ENCODE peak calls at places on chromosomes 1 and 21, in seven cellular contexts. One of them, this sample, is unnamed. For H3K4me1, the result is how much of the 10 kb centered on the place peaks cover.

GRCh38 chr1:5725406-5725805 is 266.8 kb downstream of the NPHP4 start:
- DNase-seq in body of pancreas: no peak
- DNase-seq in astrocyte: no peak
- DNase-seq in mammary epithelial cell: no peak
- DNase-seq in Peyer's patch: no peak
- DNase-seq in tibial artery: no peak
- DNase-seq in breast epithelium: no peak
- DNase-seq in this sample: no peak

GRCh38 chr1:244952280-244952933 is 88.1 kb upstream of the HNRNPU start:
- DNase-seq in astrocyte: no peak
- DNase-seq in tibial artery: no peak
- DNase-seq in breast epithelium: no peak
- DNase-seq in Peyer's patch: no peak
- DNase-seq in mammary epithelial cell: no peak
- DNase-seq in body of pancreas: no peak
- DNase-seq in this sample: no peak

GRCh38 chr1:43256675-43257570 is 12.9 kb upstream of the TMEM125 start:
- DNase-seq in tibial artery: peak
- DNase-seq in mammary epithelial cell: no peak
- DNase-seq in Peyer's patch: no peak
- DNase-seq in astrocyte: no peak
- DNase-seq in body of pancreas: peak
- DNase-seq in breast epithelium: peak
- DNase-seq in this sample: no peak

GRCh38 chr1:207952617-207953542 is 42.0 kb upstream of the CD34 start:
- DNase-seq in breast epithelium: no peak
- DNase-seq in tibial artery: no peak
- DNase-seq in Peyer's patch: no peak
- DNase-seq in body of pancreas: no peak
- DNase-seq in astrocyte: no peak
- DNase-seq in mammary epithelial cell: no peak
- DNase-seq in this sample: no peak

GRCh38 chr1:44723064-44723463 is 7.9 kb downstream of the RNU5D-1 start:
- DNase-seq in mammary epithelial cell: no peak
- DNase-seq in body of pancreas: no peak
- DNase-seq in astrocyte: no peak
- DNase-seq in Peyer's patch: no peak
- DNase-seq in tibial artery: no peak
- DNase-seq in breast epithelium: no peak
- DNase-seq in this sample: no peak

GRCh38 chr1:9242338-9242969 is 7.9 kb downstream of the H6PD start:
- DNase-seq in body of pancreas: peak
- DNase-seq in mammary epithelial cell: no peak
- DNase-seq in astrocyte: no peak
- DNase-seq in Peyer's patch: no peak
- DNase-seq in breast epithelium: peak
- DNase-seq in tibial artery: peak
- DNase-seq in this sample: peak

GRCh38 chr1:36342426-36343185 is 19.2 kb upstream of the EVA1B start:
- DNase-seq in Peyer's patch: peak
- DNase-seq in tibial artery: peak
- DNase-seq in mammary epithelial cell: peak
- DNase-seq in breast epithelium: no peak
- DNase-seq in body of pancreas: peak
- DNase-seq in astrocyte: no peak
- DNase-seq in this sample: peak

GRCh38 chr1:93061895-93062792 is 16.9 kb upstream of the MTF2 start:
- DNase-seq in astrocyte: peak
- DNase-seq in body of pancreas: peak
- DNase-seq in breast epithelium: no peak
- DNase-seq in tibial artery: no peak
- DNase-seq in mammary epithelial cell: peak
- DNase-seq in Peyer's patch: peak
- DNase-seq in this sample: peak

GRCh38 chr1:230141797-230142607 is 75.0 kb downstream of the GALNT2 start:
- DNase-seq in astrocyte: no peak
- DNase-seq in breast epithelium: no peak
- DNase-seq in tibial artery: no peak
- DNase-seq in Peyer's patch: no peak
- DNase-seq in body of pancreas: no peak
- DNase-seq in mammary epithelial cell: no peak
- DNase-seq in this sample: no peak

GRCh38 chr1:85199667-85200366 is 999 bp downstream of the SYDE2 start:
- DNase-seq in mammary epithelial cell: peak
- DNase-seq in body of pancreas: peak
- DNase-seq in tibial artery: no peak
- DNase-seq in astrocyte: no peak
- DNase-seq in Peyer's patch: no peak
- DNase-seq in breast epithelium: no peak
- DNase-seq in this sample: no peak

GRCh38 chr1:70353641-70354331 is 736 bp downstream of the ANKRD13C start:
- DNase-seq in Peyer's patch: no peak
- DNase-seq in astrocyte: peak
- DNase-seq in breast epithelium: no peak
- DNase-seq in mammary epithelial cell: peak
- DNase-seq in body of pancreas: no peak
- DNase-seq in tibial artery: no peak
- DNase-seq in this sample: peak

GRCh38 chr21:36695671-36696389 is 3.1 kb upstream of the SIM2 start:
- DNase-seq in tibial artery: no peak
- DNase-seq in mammary epithelial cell: no peak
- DNase-seq in Peyer's patch: no peak
- DNase-seq in astrocyte: no peak
- DNase-seq in breast epithelium: no peak
- DNase-seq in body of pancreas: no peak
- DNase-seq in this sample: no peak

GRCh38 chr1:40264354-40264781 is 6.3 kb downstream of the ZMPSTE24 start:
- DNase-seq in breast epithelium: no peak
- DNase-seq in body of pancreas: no peak
- DNase-seq in mammary epithelial cell: peak
- DNase-seq in Peyer's patch: no peak
- DNase-seq in tibial artery: no peak
- DNase-seq in astrocyte: peak
- DNase-seq in this sample: no peak

GRCh38 chr1:115641762-115642167 is at the start of gene VANGL1:
- DNase-seq in mammary epithelial cell: peak
- DNase-seq in breast epithelium: no peak
- DNase-seq in body of pancreas: peak
- DNase-seq in astrocyte: peak
- DNase-seq in Peyer's patch: no peak
- DNase-seq in tibial artery: peak
- DNase-seq in this sample: peak

GRCh38 chr1:119409731-119410130 is 5.2 kb upstream of the HSD3B2 start:
- DNase-seq in Peyer's patch: no peak
- DNase-seq in astrocyte: peak
- DNase-seq in breast epithelium: peak
- DNase-seq in tibial artery: no peak
- DNase-seq in body of pancreas: no peak
- DNase-seq in mammary epithelial cell: peak
- DNase-seq in this sample: peak

GRCh38 chr1:99621340-99621901 is 24.5 kb upstream of the PALMD start:
- DNase-seq in body of pancreas: no peak
- DNase-seq in tibial artery: no peak
- DNase-seq in Peyer's patch: no peak
- DNase-seq in mammary epithelial cell: peak
- DNase-seq in breast epithelium: no peak
- DNase-seq in astrocyte: peak
- DNase-seq in this sample: no peak

GRCh38 chr1:217275617-217276398 is 355.1 kb downstream of the GPATCH2 start:
- DNase-seq in mammary epithelial cell: peak
- DNase-seq in astrocyte: peak
- DNase-seq in breast epithelium: no peak
- DNase-seq in Peyer's patch: no peak
- DNase-seq in body of pancreas: no peak
- DNase-seq in tibial artery: no peak
- DNase-seq in this sample: peak

GRCh38 chr1:151881479-151881878 is 27.8 kb downstream of the THEM4 start:
- DNase-seq in tibial artery: no peak
- DNase-seq in astrocyte: no peak
- DNase-seq in mammary epithelial cell: no peak
- DNase-seq in breast epithelium: no peak
- DNase-seq in Peyer's patch: no peak
- DNase-seq in body of pancreas: no peak
- DNase-seq in this sample: no peak

GRCh38 chr1:108125312-108126138 is 74.6 kb downstream of the SLC25A24 start:
- DNase-seq in Peyer's patch: peak
- DNase-seq in body of pancreas: peak
- DNase-seq in astrocyte: peak
- DNase-seq in breast epithelium: peak
- DNase-seq in tibial artery: peak
- DNase-seq in mammary epithelial cell: peak
- DNase-seq in this sample: peak

GRCh38 chr1:50426702-50427085 is 3.5 kb upstream of the DMRTA2 start:
- DNase-seq in astrocyte: no peak
- DNase-seq in Peyer's patch: no peak
- DNase-seq in tibial artery: no peak
- DNase-seq in mammary epithelial cell: no peak
- DNase-seq in breast epithelium: no peak
- DNase-seq in body of pancreas: no peak
- DNase-seq in this sample: no peak

GRCh38 chr1:50427086-50427817 is 4.0 kb upstream of the DMRTA2 start:
- DNase-seq in Peyer's patch: no peak
- DNase-seq in body of pancreas: no peak
- DNase-seq in breast epithelium: no peak
- DNase-seq in astrocyte: no peak
- DNase-seq in mammary epithelial cell: no peak
- DNase-seq in tibial artery: no peak
- DNase-seq in this sample: no peak

GRCh38 chr1:50427818-50428779 is 4.9 kb upstream of the DMRTA2 start:
- DNase-seq in body of pancreas: no peak
- DNase-seq in astrocyte: no peak
- DNase-seq in mammary epithelial cell: no peak
- DNase-seq in Peyer's patch: no peak
- DNase-seq in tibial artery: no peak
- DNase-seq in breast epithelium: no peak
- DNase-seq in this sample: no peak

GRCh38 chr1:50426108-50426700 is 3.0 kb upstream of the DMRTA2 start:
- DNase-seq in mammary epithelial cell: no peak
- DNase-seq in tibial artery: no peak
- DNase-seq in body of pancreas: no peak
- DNase-seq in Peyer's patch: no peak
- DNase-seq in breast epithelium: no peak
- DNase-seq in astrocyte: no peak
- DNase-seq in this sample: no peak

DNA sequence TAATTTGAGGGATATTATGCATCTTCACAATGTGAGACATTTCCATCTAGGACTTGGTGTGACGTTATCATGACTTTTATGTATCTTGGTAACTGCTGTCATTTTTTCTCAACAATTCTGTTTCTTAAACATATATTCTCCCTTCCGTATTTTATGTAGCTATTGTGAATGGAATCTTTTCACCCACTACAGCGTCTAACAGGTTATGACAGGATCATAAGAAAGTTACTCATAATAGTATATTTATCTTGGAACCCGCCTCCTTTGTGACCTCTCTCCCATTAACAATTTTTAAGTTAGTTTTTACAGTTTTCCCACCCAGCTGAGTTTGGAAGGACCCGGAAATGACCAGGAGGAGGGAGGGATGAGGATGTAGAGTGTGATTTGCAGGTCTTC is 6.8 kb upstream of the DMRTA2 start:
- DNase-seq in Peyer's patch: no peak
- DNase-seq in breast epithelium: no peak
- DNase-seq in tibial artery: no peak
- DNase-seq in astrocyte: no peak
- DNase-seq in body of pancreas: no peak
- DNase-seq in mammary epithelial cell: peak
- DNase-seq in this sample: no peak
- H3K4me3 ChIP-seq in Peyer's patch: no peak
- H3K4me3 ChIP-seq in breast epithelium: no peak
- H3K4me3 ChIP-seq in tibial artery: no peak
- H3K4me3 ChIP-seq in astrocyte: no peak
- H3K4me3 ChIP-seq in body of pancreas: no peak
- H3K4me3 ChIP-seq in mammary epithelial cell: no peak
- H3K4me3 ChIP-seq in this sample: peak

GRCh38 chr1:155964193-155964592 is 14.2 kb downstream of the ARHGEF2 start:
- DNase-seq in astrocyte: no peak
- DNase-seq in tibial artery: no peak
- DNase-seq in breast epithelium: no peak
- DNase-seq in mammary epithelial cell: no peak
- DNase-seq in body of pancreas: no peak
- DNase-seq in Peyer's patch: no peak
- DNase-seq in this sample: no peak
- H3K4me1 ChIP-seq in astrocyte: under half
- H3K4me1 ChIP-seq in tibial artery: under half
- H3K4me1 ChIP-seq in breast epithelium: under half
- H3K4me1 ChIP-seq in mammary epithelial cell: under half
- H3K4me1 ChIP-seq in body of pancreas: under half
- H3K4me1 ChIP-seq in Peyer's patch: under half
- H3K4me1 ChIP-seq in this sample: under half

DNA sequence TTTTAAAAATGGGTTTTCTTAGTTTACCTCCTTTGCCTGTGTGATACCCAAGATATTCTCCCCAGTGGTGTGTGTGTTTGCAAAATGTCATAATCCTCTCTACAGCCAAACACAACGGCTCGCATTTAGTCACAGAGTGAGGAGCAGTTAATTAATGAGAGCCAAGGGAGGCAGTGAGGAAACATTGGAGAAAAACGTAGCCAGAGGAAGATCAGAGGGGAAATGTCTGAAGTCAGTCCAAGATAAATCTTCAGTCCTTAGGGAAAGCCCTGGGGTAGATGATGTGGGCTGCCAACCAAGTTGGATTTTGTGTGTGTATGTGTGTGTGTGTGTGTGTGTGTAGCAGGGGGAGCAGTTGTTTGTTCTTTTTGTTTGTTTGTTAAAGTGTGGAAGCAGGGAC is 201.0 kb upstream of the PTBP2 start:
- DNase-seq in breast epithelium: no peak
- DNase-seq in tibial artery: no peak
- DNase-seq in body of pancreas: no peak
- DNase-seq in mammary epithelial cell: no peak
- DNase-seq in Peyer's patch: no peak
- DNase-seq in astrocyte: peak
- DNase-seq in this sample: peak
- H3K4me3 ChIP-seq in breast epithelium: no peak
- H3K4me3 ChIP-seq in tibial artery: no peak
- H3K4me3 ChIP-seq in body of pancreas: no peak
- H3K4me3 ChIP-seq in mammary epithelial cell: no peak
- H3K4me3 ChIP-seq in Peyer's patch: no peak
- H3K4me3 ChIP-seq in astrocyte: no peak
- H3K4me3 ChIP-seq in this sample: peak

GRCh38 chr1:150559627-150560010 is 10.4 kb downstream of the ADAMTSL4 start:
- DNase-seq in breast epithelium: no peak
- DNase-seq in astrocyte: no peak
- DNase-seq in mammary epithelial cell: no peak
- DNase-seq in Peyer's patch: no peak
- DNase-seq in body of pancreas: peak
- DNase-seq in tibial artery: no peak
- DNase-seq in this sample: no peak

GRCh38 chr1:150558761-150559626 is 9.8 kb downstream of the ADAMTSL4 start:
- DNase-seq in Peyer's patch: no peak
- DNase-seq in astrocyte: no peak
- DNase-seq in tibial artery: peak
- DNase-seq in body of pancreas: peak
- DNase-seq in mammary epithelial cell: no peak
- DNase-seq in breast epithelium: peak
- DNase-seq in this sample: no peak

GRCh38 chr1:150560986-150561829 is 12.0 kb downstream of the ADAMTSL4 start:
- DNase-seq in breast epithelium: peak
- DNase-seq in mammary epithelial cell: peak
- DNase-seq in body of pancreas: peak
- DNase-seq in astrocyte: peak
- DNase-seq in Peyer's patch: peak
- DNase-seq in tibial artery: peak
- DNase-seq in this sample: peak

GRCh38 chr1:150560576-150560975 is 11.4 kb downstream of the ADAMTSL4 start:
- DNase-seq in tibial artery: peak
- DNase-seq in mammary epithelial cell: no peak
- DNase-seq in body of pancreas: no peak
- DNase-seq in astrocyte: no peak
- DNase-seq in breast epithelium: peak
- DNase-seq in Peyer's patch: no peak
- DNase-seq in this sample: no peak

GRCh38 chr1:150560011-150560438 is 10.8 kb downstream of the ADAMTSL4 start:
- DNase-seq in mammary epithelial cell: no peak
- DNase-seq in Peyer's patch: peak
- DNase-seq in tibial artery: peak
- DNase-seq in body of pancreas: peak
- DNase-seq in astrocyte: no peak
- DNase-seq in breast epithelium: peak
- DNase-seq in this sample: peak
- H3K4me1 ChIP-seq in mammary epithelial cell: half or more
- H3K4me1 ChIP-seq in Peyer's patch: under half
- H3K4me1 ChIP-seq in tibial artery: half or more
- H3K4me1 ChIP-seq in body of pancreas: half or more
- H3K4me1 ChIP-seq in astrocyte: under half
- H3K4me1 ChIP-seq in breast epithelium: under half
- H3K4me1 ChIP-seq in this sample: half or more

This sample was measured in adipocyte.